ENCODE peak calls at places on chromosomes 7 and 10, in four cellular contexts. J is Panc1; X is cardiac muscle cell; G is CD8-positive, alpha-beta memory T cell. T is an unnamed sample.

GRCh38 chr10:653991-654646 is 35.3 kb downstream of the DIP2C start:
- DNase-seq in X (no peak), J (no peak), G (no peak), T (no peak)

GRCh38 chr7:151351027-151351426 is 9.4 kb downstream of the NUB1 start:
- DNase-seq in X (peak), J (no peak), G (peak), T (no peak)

GRCh38 chr7:98772242-98772603 is 97.6 kb downstream of the TMEM130 start:
- DNase-seq in X (no peak), G (no peak), J (no peak), T (no peak)

GRCh38 chr7:110001254-110001938 is 1089.5 kb upstream of the LRRN3 start:
- DNase-seq in G (no peak), X (no peak), J (no peak), T (no peak)

GRCh38 chr7:54426406-54426805 is 115.8 kb upstream of the VSTM2A start:
- DNase-seq in G (no peak), X (no peak), J (no peak), T (peak)

GRCh38 chr10:128095023-128095752 is 31.0 kb downstream of the MKI67 start:
- DNase-seq in X (no peak), G (peak), J (no peak), T (peak)

GRCh38 chr10:95600158-95600557 is 39.0 kb upstream of the SORBS1 start:
- DNase-seq in X (no peak), J (no peak), G (no peak), T (no peak)

GRCh38 chr7:142482899-142483658 is 225.2 kb upstream of the PRSS58 start:
- DNase-seq in J (no peak), X (peak), G (peak), T (peak)

GRCh38 chr7:129734400-129734799 is 122.9 kb downstream of the NRF1 start:
- DNase-seq in G (no peak), J (no peak), X (peak), T (no peak)

GRCh38 chr10:76160758-76161555 is 729.5 kb downstream of the LRMDA start:
- DNase-seq in G (no peak), J (no peak), X (no peak), T (no peak)

GRCh38 chr10:92574545-92575377 is 868 bp upstream of the IDE start:
- DNase-seq in G (no peak), J (no peak), X (no peak), T (peak)

GRCh38 chr7:151233111-151233701 is 923 bp downstream of the CHPF2 start:
- DNase-seq in G (peak), J (no peak), X (peak), T (no peak)

GRCh38 chr10:52266858-52267257 is 47.2 kb upstream of the DKK1 start:
- DNase-seq in X (no peak), J (no peak), G (no peak), T (no peak)

GRCh38 chr7:4837041-4837813 is 24.6 kb downstream of the PAPOLB start:
- DNase-seq in X (no peak), J (no peak), G (no peak), T (no peak)

GRCh38 chr7:47332213-47332612 is 249.7 kb downstream of the TNS3 start:
- DNase-seq in J (no peak), G (no peak), X (no peak), T (no peak)

GRCh38 chr7:116463956-116464355 is 35.6 kb upstream of the CAV2 start:
- DNase-seq in G (no peak), J (no peak), X (no peak), T (no peak)

GRCh38 chr7:4079366-4079765 is 602.7 kb upstream of the FOXK1 start:
- DNase-seq in J (no peak), X (no peak), G (no peak), T (no peak)

GRCh38 chr10:131452926-131453771 is 141.6 kb upstream of the TCERG1L start:
- DNase-seq in G (no peak), X (peak), J (no peak), T (no peak)

GRCh38 chr10:120505056-120505455 is 48.0 kb downstream of the PLPP4 start:
- DNase-seq in G (no peak), X (no peak), J (no peak), T (no peak)

GRCh38 chr7:133253522-133253882 is 624 bp downstream of the EXOC4 start:
- DNase-seq in J (no peak), G (no peak), X (peak), T (peak)

GRCh38 chr10:25675204-25675603 is 258.8 kb upstream of the MYO3A start:
- DNase-seq in X (no peak), J (no peak), G (no peak), T (no peak)

GRCh38 chr7:117262546-117262945 is 60.3 kb downstream of the WNT2 start:
- DNase-seq in X (no peak), J (no peak), G (no peak), T (no peak)

GRCh38 chr7:114928060-114928459 is 6.2 kb downstream of the MDFIC start:
- DNase-seq in X (no peak), J (no peak), G (no peak), T (no peak)

GRCh38 chr7:151003572-151003971 is 12.8 kb downstream of the NOS3 start:
- DNase-seq in J (no peak), G (no peak), X (no peak), T (no peak)

GRCh38 chr7:47330561-47331178 is 251.2 kb downstream of the TNS3 start:
- DNase-seq in J (no peak), G (no peak), X (no peak), T (no peak)

GRCh38 chr7:17368856-17369520 is 70.5 kb downstream of the AHR start:
- DNase-seq in J (no peak), G (no peak), X (no peak), T (no peak)

GRCh38 chr7:33771422-33771821 is 133.9 kb upstream of the BMPER start:
- DNase-seq in X (no peak), J (no peak), G (no peak), T (no peak)

DNA sequence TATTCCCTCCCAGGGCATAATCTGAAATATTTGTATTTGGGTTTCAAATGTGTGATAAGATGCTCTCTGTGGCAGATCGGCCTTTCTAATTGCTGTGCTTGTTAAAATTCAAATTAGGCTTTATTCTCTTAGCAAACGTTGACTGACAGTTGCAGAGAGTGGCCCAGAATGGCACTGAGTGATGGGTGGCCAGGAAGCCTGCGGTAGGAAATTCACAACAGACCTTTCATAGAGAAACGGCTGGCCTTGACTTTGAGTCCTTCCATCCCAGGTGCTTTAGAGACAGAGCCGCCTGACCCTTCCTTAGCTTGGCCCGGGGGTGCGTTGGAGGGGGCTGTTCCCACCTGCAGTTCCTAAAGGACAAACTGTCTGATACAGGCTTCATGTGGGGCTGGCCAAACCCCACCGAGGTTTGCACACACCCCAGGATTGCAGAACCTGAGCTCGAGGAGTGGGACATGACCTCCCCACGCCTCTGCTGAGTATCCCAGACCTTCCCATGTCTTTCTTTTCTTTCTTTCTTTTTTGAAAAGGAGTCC is 152.7 kb downstream of the CUX1 start:
- DNase-seq in J (no peak), G (no peak), X (no peak), T (no peak)
- H3K4me3 ChIP-seq in J (no peak), G (no peak), X (no peak), T (no peak)

DNA sequence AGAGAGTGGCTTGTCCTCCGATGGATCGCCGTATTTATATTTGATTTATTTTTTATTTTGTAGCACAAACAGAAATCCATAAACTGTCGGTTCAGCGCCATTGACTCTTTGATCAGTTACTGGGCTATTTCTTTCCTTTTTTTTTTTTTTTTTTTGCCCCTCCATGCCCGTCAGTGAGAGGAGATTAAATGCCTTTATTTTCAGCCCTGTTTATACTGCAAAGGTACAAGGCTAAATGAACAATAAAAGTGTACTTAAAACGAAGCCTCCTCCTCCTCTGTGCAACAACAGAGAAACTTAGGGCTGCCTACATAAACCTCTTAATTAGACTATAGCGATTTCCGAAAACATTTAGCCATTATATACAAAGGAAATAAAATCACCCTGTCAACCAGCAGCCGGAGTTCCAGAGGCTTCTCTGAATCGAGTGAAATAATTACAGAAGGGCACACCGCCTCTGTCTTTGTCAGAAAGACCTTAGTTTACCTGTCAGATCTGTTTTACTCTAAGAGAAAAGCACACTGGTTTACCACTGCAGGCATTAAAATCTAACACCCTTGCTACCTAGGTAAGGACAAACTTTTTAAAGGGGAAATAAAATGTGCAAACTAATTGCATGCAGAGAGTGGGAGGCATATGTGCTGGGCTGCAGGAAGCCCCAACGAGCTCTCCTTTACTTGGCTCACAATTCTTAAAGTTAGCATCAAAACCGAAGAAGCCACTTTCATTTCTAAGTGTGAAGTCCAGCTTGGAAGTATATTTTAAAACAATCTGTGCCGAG is 3.4 kb downstream of the EBF3 start:
- DNase-seq in X (peak), J (no peak), G (no peak), T (no peak)
- H3K4me3 ChIP-seq in X (no peak), J (no peak), G (no peak), T (no peak)

DNA sequence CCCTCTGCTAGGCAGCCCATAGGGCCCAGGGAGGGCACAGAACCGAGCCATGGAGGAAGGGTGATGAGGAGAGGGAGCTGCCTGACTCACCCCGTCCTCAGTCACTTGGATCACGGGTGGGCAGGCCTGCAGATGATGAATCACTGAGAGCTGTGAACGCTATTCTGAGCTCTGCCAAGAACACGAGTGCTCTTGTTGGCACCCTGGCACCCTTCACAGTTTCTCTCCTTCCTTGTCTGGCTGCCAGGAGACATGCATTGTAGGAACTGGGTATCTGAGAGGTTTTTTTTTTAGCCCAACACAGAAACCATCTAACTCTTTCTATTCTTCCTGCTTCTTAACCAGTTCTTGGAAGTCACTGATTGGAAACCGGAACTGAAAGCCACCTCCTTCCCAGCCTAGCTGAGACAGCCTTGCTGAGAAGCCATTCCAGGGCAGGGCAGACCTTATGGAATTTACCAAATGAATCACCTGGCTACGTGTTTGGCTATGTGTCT is 82.1 kb downstream of the SLC37A3 start:
- DNase-seq in J (peak), X (no peak), G (no peak), T (no peak)
- H3K4me3 ChIP-seq in J (no peak), X (no peak), G (no peak), T (no peak)

DNA sequence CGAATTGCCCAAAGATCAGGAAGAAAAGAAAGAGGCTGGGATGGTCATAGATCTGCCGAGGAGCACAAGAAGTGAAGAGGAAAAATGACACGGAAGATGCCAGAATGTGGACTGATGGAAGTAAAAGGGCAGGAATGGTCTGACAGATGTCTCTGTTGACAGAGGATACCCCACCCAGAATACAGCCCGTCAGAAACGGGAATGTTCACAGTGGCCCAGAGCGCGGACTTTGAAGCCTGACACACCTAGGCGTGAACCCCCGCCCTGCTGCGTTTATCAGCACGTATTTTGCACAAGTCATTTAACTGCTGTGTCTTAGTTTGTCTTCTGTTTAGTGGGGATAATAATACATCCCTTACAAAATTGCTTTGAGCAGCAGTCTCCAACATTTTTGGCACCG is 27.1 kb downstream of the AKR1B1 start:
- DNase-seq in G (no peak), J (no peak), X (no peak), T (no peak)
- H3K4me3 ChIP-seq in G (no peak), J (peak), X (no peak), T (no peak)

GRCh38 chr10:114526112-114526496 is 121.8 kb upstream of the AFAP1L2 start:
- DNase-seq in X (no peak), G (no peak), J (no peak), T (peak)

GRCh38 chr10:114521250-114521649 is 116.9 kb upstream of the AFAP1L2 start:
- DNase-seq in G (no peak), J (no peak), X (no peak), T (no peak)

GRCh38 chr10:114526497-114527238 is 122.4 kb upstream of the AFAP1L2 start:
- DNase-seq in G (peak), X (peak), J (no peak), T (peak)

GRCh38 chr10:114523876-114524275 is 119.6 kb upstream of the AFAP1L2 start:
- DNase-seq in J (no peak), X (no peak), G (no peak), T (no peak)

DNA sequence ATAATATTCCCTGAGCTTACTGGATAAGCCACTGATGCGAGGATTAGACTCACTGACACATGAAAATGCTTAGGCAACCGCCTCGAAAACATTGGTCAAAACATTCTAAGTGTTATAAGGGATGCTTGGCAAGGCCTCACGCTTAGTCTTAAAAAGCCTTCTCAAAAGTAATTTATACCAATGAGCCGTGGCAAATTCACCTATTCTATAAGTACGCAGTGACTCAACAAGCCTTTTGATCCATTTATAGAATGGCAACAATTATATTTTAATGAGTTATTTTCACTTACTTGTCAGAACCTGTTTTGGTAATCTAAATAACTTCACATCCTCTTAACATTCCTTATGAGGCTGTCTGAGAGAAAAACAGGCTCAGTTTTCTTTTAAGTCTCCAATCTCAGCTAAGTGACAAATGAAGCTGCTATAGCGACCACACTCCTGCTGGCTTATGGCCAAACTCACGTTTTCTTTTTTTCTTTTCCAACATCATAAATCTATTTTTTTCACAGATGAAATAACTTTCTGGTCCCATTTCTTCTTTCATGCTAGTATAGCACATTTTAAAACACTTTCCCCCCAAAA is 121.2 kb upstream of the AFAP1L2 start:
- DNase-seq in X (peak), J (no peak), G (no peak), T (peak)
- H3K4me3 ChIP-seq in X (peak), J (no peak), G (peak), T (peak)

DNA sequence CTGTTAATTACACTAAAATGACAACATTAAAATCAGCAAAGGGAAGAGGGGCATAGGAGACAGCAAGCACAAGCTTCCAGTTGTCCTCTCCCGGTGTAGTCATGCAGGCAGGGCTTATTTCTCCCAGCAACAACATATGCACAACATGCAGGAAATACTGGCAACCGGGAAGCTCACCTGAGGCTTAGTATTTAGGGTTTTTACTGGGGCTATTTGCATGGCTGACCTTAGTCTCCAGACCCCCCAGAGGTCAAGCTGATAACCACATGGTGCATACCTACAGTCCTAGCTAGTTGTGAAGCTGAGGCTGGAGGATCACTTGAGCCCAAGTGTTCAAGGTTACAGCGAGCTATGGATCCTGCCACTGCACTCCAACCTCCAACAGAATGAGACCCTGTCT is 12.8 kb upstream of the JMJD1C start:
- DNase-seq in J (no peak), G (no peak), X (peak), T (no peak)
- H3K4me3 ChIP-seq in J (no peak), G (no peak), X (no peak), T (no peak)

DNA sequence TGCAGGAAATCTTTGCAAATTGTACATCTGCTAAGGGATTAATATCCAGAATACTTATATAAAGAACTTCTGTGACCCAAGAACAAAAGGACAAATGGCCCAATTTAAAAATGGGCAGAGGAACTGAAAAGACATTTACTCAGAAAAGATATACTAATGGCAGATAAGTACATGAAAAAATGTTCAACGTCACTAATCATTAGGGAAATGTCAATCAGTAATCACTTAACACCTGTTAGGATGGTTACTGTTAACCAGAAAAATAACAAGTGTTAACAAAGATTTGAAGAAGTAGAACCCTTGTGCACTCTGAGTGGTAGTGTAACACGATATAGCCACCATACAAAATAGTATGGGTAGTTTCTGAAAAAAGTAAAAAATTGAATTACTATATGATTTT is 6.2 kb downstream of the DBF4 start:
- DNase-seq in G (no peak), X (no peak), J (no peak), T (no peak)
- H3K4me3 ChIP-seq in G (no peak), X (no peak), J (no peak), T (no peak)

GRCh38 chr10:5876181-5876768 is 13.4 kb downstream of the ANKRD16 start:
- DNase-seq in J (no peak), X (no peak), G (no peak), T (no peak)
- H3K4me3 ChIP-seq in J (no peak), X (no peak), G (no peak), T (no peak)

GRCh38 chr10:16765532-16766365 is 51.5 kb downstream of the RSU1 start:
- DNase-seq in J (no peak), X (no peak), G (no peak), T (no peak)
- H3K4me3 ChIP-seq in J (no peak), X (no peak), G (no peak), T (no peak)

DNA sequence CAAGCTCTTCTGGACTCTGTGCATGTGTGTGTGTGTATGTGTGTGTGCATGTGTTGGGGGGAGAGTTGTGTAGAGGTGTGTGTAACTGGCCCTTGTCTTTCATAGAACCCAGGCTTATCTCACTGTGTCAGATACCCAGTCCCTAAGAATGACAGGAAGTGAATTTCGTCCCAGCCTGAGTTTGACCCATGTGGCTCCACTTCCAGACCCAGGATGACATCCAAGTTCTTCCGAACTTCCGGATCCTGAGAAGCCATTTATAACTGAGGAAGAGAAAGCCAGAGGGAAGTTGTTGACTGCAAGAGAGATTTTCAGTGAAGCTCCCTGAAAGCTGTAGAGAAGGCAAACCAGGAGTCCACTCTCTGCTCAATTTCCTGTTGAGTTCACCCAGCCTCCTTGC is 53.2 kb downstream of the ADRB1 start:
- DNase-seq in G (no peak), J (no peak), X (no peak), T (no peak)
- H3K4me3 ChIP-seq in G (no peak), J (no peak), X (no peak), T (no peak)

T was measured in Jurkat, Clone E6-1.